ENCODE peak calls at places on chromosomes 16 and 17, in six cellular contexts. W is neuronal stem cell, Y is IMR-90, A is H9, M is H1, L is mesenchymal stem cell. S is an unnamed sample.
A peak's percentile ranks its signal among the peaks of the same experiment; 100 is the strongest.

GRCh38 chr17:39617100-39617445 is 9.4 kb upstream of the NEUROD2 start:
- DNase-seq in W (no peak), M (no peak), A (no peak), L (no peak), Y (no peak), S (no peak)

GRCh38 chr17:78484300-78485159 is 92.7 kb downstream of the DNAH17 start:
- DNase-seq in L (peak; percentile 45), M (peak; percentile 96), W (peak; percentile 51), Y (no peak), A (peak; percentile 89), S (peak; percentile 76)

GRCh38 chr16:53945996-53946395 is 242.0 kb downstream of the FTO start:
- DNase-seq in A (no peak), Y (peak; percentile 64), L (peak; percentile 68), W (peak; percentile 50), M (no peak), S (peak; percentile 63)

GRCh38 chr17:69448431-69449102 is 34.1 kb downstream of the MAP2K6 start:
- DNase-seq in A (peak; percentile 96), L (peak; percentile 16), M (peak; percentile 76), W (peak; percentile 73), Y (no peak), S (peak; percentile 98)

GRCh38 chr17:14950216-14950615 is 314.9 kb downstream of the PMP22 start:
- DNase-seq in M (no peak), Y (peak; percentile 5), W (no peak), L (peak; percentile 47), A (no peak), S (peak; percentile 64)

GRCh38 chr17:17613708-17614114 is 22.2 kb upstream of the PEMT start:
- DNase-seq in A (peak; percentile 90), W (peak; percentile 27), Y (peak; percentile 73), M (peak; percentile 78), L (peak; percentile 75), S (peak; percentile 92)

GRCh38 chr16:56233795-56234566 is 42.7 kb downstream of the GNAO1 start:
- DNase-seq in Y (no peak), L (no peak), M (no peak), W (no peak), A (no peak), S (no peak)

GRCh38 chr17:81519284-81520020 is 6.9 kb upstream of the ACTG1 start:
- DNase-seq in L (no peak), M (peak; percentile 69), A (peak; percentile 82), Y (no peak), W (no peak), S (peak; percentile 75)

GRCh38 chr17:17782425-17783120 is 54.2 kb downstream of the SREBF1 start:
- DNase-seq in L (peak; percentile 29), M (peak; percentile 77), A (peak; percentile 73), Y (no peak), W (peak; percentile 57), S (peak; percentile 64)

GRCh38 chr17:42406602-42407288 is 16.3 kb downstream of the CAVIN1 start:
- DNase-seq in L (no peak), W (no peak), M (no peak), A (no peak), Y (no peak), S (no peak)

GRCh38 chr17:6996256-6997111 is 635 bp downstream of the ALOX12 start:
- DNase-seq in W (no peak), Y (no peak), A (peak; percentile 77), L (no peak), M (peak; percentile 61), S (peak; percentile 29)

GRCh38 chr16:89087922-89088321 is 5.7 kb upstream of the ACSF3 start:
- DNase-seq in A (no peak), W (no peak), M (no peak), Y (no peak), L (no peak), S (no peak)

GRCh38 chr17:59154335-59154720 is 658 bp downstream of the SKA2 start:
- DNase-seq in W (peak; percentile 48), Y (peak; percentile 39), L (peak; percentile 68), A (no peak), M (peak; percentile 70), S (peak; percentile 69)

DNA sequence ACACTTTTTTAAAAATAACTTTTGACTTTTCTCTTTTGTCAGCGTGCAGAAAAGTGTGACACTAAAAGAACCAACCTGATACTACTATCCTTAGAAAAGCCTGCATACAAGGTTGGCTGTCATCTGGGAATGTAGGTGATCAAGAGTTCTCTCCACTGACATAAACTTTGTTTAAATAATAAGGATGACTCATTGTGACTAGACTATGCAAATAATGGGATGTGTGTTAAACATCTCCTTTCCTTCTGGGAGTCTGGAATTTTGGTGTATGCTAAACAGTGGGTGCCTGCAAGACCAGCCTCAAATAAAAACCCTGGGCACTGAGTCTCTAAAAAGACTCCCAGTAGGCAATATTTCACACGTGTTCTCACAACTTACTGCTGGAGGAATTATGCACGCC is 373.4 kb downstream of the CNTNAP4 start:
- DNase-seq in M (no peak), A (no peak), L (peak; percentile 24), Y (no peak), W (no peak), S (peak; percentile 18)
- H2BK15ac ChIP-seq in M (no peak overlapping the region), A (no peak overlapping the region), L (no peak overlapping the region), Y (no peak overlapping the region), W (no peak overlapping the region), S (no peak overlapping the region)

GRCh38 chr16:29775742-29776408 is 2.2 kb upstream of the ZG16 start:
- DNase-seq in L (peak; percentile 32), M (no peak), W (no peak), A (no peak), Y (peak; percentile 43), S (peak; percentile 35)
- H3K4me1 ChIP-seq in L (no peaks in the 10 kb centered on the region), M (no peaks in the 10 kb centered on the region), W (no peaks in the 10 kb centered on the region), A (no peaks in the 10 kb centered on the region), Y (peaks cover 1% of the 10 kb centered on the region), S (no peaks in the 10 kb centered on the region)

DNA sequence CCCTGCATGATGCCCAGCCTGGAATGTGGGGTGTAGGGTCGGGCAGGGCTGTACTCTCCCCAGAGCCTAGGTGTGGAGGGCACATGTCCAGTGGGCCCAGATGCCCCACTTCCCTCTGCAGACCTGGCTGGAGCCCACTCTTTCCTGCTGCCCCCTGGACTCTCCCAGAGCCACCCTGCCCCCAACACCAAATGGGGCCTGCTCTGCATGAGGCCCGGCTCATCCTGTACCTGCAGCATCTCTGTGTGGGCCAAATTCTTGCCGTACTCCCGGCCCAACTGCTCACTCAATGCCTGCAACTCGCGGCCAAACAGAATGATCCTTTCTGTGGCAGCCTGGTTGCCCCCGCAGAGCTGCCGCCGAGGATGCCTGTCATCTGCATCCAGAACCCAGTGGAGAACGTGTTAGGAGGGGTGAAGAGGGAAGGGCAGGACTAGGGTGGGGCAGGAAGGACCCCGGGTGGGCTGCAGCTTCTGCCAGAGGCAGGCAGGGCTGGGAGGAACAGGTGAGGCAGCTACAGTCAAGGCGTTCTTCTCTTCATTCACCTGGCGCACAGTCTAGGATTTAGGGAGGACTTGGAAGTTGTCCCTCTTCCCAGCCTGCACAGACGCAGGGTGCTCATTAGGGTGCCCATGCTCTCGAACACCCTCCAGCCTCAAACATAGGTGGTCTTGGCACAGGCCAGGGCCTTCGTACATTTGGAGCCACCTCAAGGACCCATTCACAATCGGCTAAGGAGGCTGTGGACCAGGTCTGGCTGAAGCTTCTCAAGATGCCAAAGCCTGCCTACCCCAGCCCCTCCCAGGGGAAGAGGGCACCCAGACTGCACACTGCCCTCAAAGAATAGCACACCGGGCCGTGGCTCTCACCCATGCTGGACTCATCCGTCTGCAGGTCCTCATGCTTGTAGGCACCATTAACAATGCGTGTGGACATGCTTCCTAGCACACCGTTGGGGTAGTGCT is 8.7 kb upstream of the GFOD2 start:
- DNase-seq in Y (no peak), L (no peak), A (no peak), M (no peak), W (no peak), S (no peak)
- H2BK15ac ChIP-seq in Y (no peak overlapping the region), L (no peak overlapping the region), A (no peak overlapping the region), M (no peak overlapping the region), W (no peak overlapping the region), S (no peak overlapping the region)

DNA sequence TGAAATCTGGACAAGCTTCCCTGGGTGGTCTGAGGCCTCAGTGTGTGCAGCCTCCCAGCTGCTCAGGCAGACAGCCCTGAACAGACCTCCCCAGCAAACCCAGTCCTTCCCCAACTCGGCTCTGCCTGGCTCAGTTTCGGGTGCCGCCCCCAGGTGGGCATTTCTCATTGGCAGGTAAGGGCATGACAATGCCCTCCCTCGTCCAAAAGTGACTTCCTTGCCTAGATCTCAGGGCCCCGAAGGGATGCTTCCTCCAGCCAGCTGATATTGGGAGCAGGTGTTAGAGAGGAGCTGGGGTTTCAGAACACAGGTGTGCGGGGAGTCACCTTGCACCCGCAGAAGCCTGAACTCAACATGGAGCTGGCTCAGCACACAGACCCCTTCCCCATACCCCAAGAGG is 3.8 kb upstream of the PPL start:
- DNase-seq in Y (no peak), W (no peak), A (no peak), L (no peak), M (no peak), S (no peak)
- H3K4me1 ChIP-seq in Y (peaks cover 30% of the 10 kb centered on the region), W (peaks cover 21% of the 10 kb centered on the region), A (peaks cover 6% of the 10 kb centered on the region), L (peaks cover 54% of the 10 kb centered on the region), M (peaks cover 26% of the 10 kb centered on the region), S (peaks cover 2% of the 10 kb centered on the region)

DNA sequence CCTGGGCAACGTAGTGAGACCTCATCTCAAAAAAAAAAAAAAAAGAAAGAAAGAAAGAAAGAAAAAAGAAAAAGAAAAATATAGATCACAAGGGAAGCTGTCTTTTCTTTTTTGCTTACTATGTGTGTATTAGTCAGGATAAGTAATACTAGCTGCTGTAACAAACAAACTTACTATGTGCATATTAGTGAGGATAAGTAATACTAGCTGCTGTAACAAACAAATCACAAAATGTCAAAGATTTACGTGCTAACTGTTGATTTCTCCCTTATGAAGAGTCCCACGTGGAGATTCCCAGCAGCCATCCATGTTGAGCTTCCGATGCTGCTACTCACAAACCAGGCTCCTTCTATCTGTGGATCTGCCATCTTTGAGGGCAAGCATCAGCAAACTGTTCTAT is 31.7 kb upstream of the KDM8 start:
- DNase-seq in M (no peak), A (no peak), Y (no peak), L (no peak), W (no peak), S (no peak)
- H2BK15ac ChIP-seq in M (no peak overlapping the region), A (no peak overlapping the region), Y (no peak overlapping the region), L (no peak overlapping the region), W (no peak overlapping the region), S (no peak overlapping the region)

GRCh38 chr17:35761601-35762000 is 914 bp downstream of the C17orf50 start:
- DNase-seq in M (no peak), L (no peak), A (no peak), W (no peak), Y (no peak), S (no peak)
- H3K4me1 ChIP-seq in M (peaks cover 3% of the 10 kb centered on the region), L (peaks cover 16% of the 10 kb centered on the region), A (no peaks in the 10 kb centered on the region), W (peaks cover 16% of the 10 kb centered on the region), Y (peaks cover 3% of the 10 kb centered on the region), S (no peaks in the 10 kb centered on the region)

GRCh38 chr16:649646-650045 is 481 bp downstream of the WDR90 start:
- DNase-seq in M (no peak), A (no peak), L (peak; percentile 34), W (no peak), Y (no peak), S (no peak)
- H2BK15ac ChIP-seq in M (no peak overlapping the region), A (no peak overlapping the region), L (no peak overlapping the region), W (no peak overlapping the region), Y (no peak overlapping the region), S (no peak overlapping the region)

GRCh38 chr16:83296505-83296904 is 511.3 kb upstream of the HSBP1 start:
- DNase-seq in Y (no peak), M (no peak), W (no peak), A (no peak), L (no peak), S (no peak)
- H3K4me1 ChIP-seq in Y (no peaks in the 10 kb centered on the region), M (no peaks in the 10 kb centered on the region), W (no peaks in the 10 kb centered on the region), A (no peaks in the 10 kb centered on the region), L (no peaks in the 10 kb centered on the region), S (no peaks in the 10 kb centered on the region)

DNA sequence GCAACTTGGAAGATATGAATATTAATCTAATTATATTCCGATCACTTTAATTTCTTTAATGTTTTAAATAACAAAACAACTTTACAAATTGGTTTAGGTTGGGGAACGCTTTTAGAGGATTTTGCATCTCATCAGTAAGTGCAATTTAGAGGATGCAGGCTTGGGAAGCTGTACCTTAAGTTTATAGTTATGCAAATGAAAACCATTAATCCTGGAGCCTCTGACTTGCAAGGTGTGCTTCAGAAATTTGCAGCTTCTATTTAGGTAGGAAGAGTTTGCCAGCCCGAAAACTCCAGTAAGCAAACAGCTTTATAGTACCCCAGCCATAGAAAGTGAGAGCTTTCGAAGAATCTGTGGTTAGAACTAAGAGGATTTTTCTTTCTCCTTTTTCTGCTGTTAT is 547.0 kb downstream of the MAF start:
- DNase-seq in W (no peak), L (no peak), M (no peak), Y (no peak), A (no peak), S (no peak)
- H2BK15ac ChIP-seq in W (no peak overlapping the region), L (no peak overlapping the region), M (no peak overlapping the region), Y (no peak overlapping the region), A (no peak overlapping the region), S (no peak overlapping the region)